ENCODE peak calls at places on chromosomes 7 and 10, in five cellular contexts. One of them, this sample, is unnamed.

GRCh38 chr10:76509501-76509900 is 1078.1 kb downstream of the LRMDA start:
- DNase-seq in GM12878: no peak
- DNase-seq in HepG2: no peak
- DNase-seq in HEK293T: no peak
- DNase-seq in H1: no peak
- DNase-seq in this sample: no peak

GRCh38 chr10:88168171-88169036 is 305.0 kb downstream of the PTEN start:
- DNase-seq in HEK293T: no peak
- DNase-seq in GM12878: no peak
- DNase-seq in HepG2: no peak
- DNase-seq in H1: no peak
- DNase-seq in this sample: no peak

GRCh38 chr10:91208645-91209044 is 11.8 kb upstream of the PCGF5 start:
- DNase-seq in HepG2: no peak
- DNase-seq in HEK293T: no peak
- DNase-seq in GM12878: no peak
- DNase-seq in H1: no peak
- DNase-seq in this sample: no peak

GRCh38 chr7:151426486-151426905 is 13.4 kb downstream of the CRYGN start:
- DNase-seq in GM12878: no peak
- DNase-seq in HEK293T: peak
- DNase-seq in H1: no peak
- DNase-seq in HepG2: no peak
- DNase-seq in this sample: no peak

GRCh38 chr10:78382776-78383175 is 349.1 kb downstream of the RPS24 start:
- DNase-seq in GM12878: no peak
- DNase-seq in HepG2: no peak
- DNase-seq in HEK293T: no peak
- DNase-seq in H1: no peak
- DNase-seq in this sample: no peak

GRCh38 chr7:22356855-22357310 is at the start of gene RAPGEF5:
- DNase-seq in HepG2: no peak
- DNase-seq in GM12878: no peak
- DNase-seq in H1: peak
- DNase-seq in HEK293T: peak
- DNase-seq in this sample: no peak

GRCh38 chr7:79361214-79361613 is 92.3 kb downstream of the MAGI2 start:
- DNase-seq in H1: no peak
- DNase-seq in HepG2: no peak
- DNase-seq in GM12878: no peak
- DNase-seq in HEK293T: no peak
- DNase-seq in this sample: no peak

GRCh38 chr10:110613341-110613995 is 30.7 kb upstream of the RBM20 start:
- DNase-seq in H1: no peak
- DNase-seq in HepG2: no peak
- DNase-seq in GM12878: peak
- DNase-seq in HEK293T: no peak
- DNase-seq in this sample: no peak

GRCh38 chr10:52729259-52730104 is 43.1 kb downstream of the MBL2 start:
- DNase-seq in GM12878: no peak
- DNase-seq in HEK293T: peak
- DNase-seq in HepG2: peak
- DNase-seq in H1: no peak
- DNase-seq in this sample: no peak

GRCh38 chr7:128459394-128459878 is 3.8 kb downstream of the HILPDA start:
- DNase-seq in GM12878: peak
- DNase-seq in HepG2: peak
- DNase-seq in H1: peak
- DNase-seq in HEK293T: peak
- DNase-seq in this sample: peak

GRCh38 chr7:100768784-100769183 is 35.4 kb downstream of the ZAN start:
- DNase-seq in HEK293T: no peak
- DNase-seq in H1: no peak
- DNase-seq in GM12878: no peak
- DNase-seq in HepG2: no peak
- DNase-seq in this sample: no peak

GRCh38 chr10:31490858-31491504 is 172.0 kb downstream of the ZEB1 start:
- DNase-seq in GM12878: peak
- DNase-seq in H1: peak
- DNase-seq in HepG2: peak
- DNase-seq in HEK293T: no peak
- DNase-seq in this sample: no peak

GRCh38 chr7:1848911-1849311 is 178.8 kb downstream of the ELFN1 start:
- DNase-seq in HEK293T: no peak
- DNase-seq in GM12878: no peak
- DNase-seq in HepG2: no peak
- DNase-seq in H1: no peak
- DNase-seq in this sample: no peak

GRCh38 chr10:97117372-97117771 is 68.4 kb downstream of the SLIT1 start:
- DNase-seq in HepG2: no peak
- DNase-seq in HEK293T: no peak
- DNase-seq in H1: no peak
- DNase-seq in GM12878: no peak
- DNase-seq in this sample: no peak

GRCh38 chr7:68470836-68471235 is 1127.4 kb upstream of the AUTS2 start:
- DNase-seq in H1: no peak
- DNase-seq in HEK293T: no peak
- DNase-seq in HepG2: no peak
- DNase-seq in GM12878: no peak
- DNase-seq in this sample: no peak

GRCh38 chr7:135620980-135621850 is 41.1 kb upstream of the STMP1 start:
- DNase-seq in H1: no peak
- DNase-seq in HEK293T: peak
- DNase-seq in HepG2: peak
- DNase-seq in GM12878: no peak
- DNase-seq in this sample: peak

GRCh38 chr10:24561453-24561852 is 162.2 kb downstream of the ARHGAP21 start:
- DNase-seq in HEK293T: no peak
- DNase-seq in H1: no peak
- DNase-seq in GM12878: no peak
- DNase-seq in HepG2: no peak
- DNase-seq in this sample: no peak
- TF ChIP-seq SUZ12 in HEK293T: no peak
- TF ChIP-seq SUZ12 in H1: no peak
- TF ChIP-seq SUZ12 in GM12878: no peak
- TF ChIP-seq SUZ12 in HepG2: no peak
- TF ChIP-seq SUZ12 in this sample: no peak

GRCh38 chr7:95425694-95426093 is 9.1 kb downstream of the PON2 start:
- DNase-seq in GM12878: no peak
- DNase-seq in H1: no peak
- DNase-seq in HepG2: no peak
- DNase-seq in HEK293T: no peak
- DNase-seq in this sample: no peak

GRCh38 chr7:95421847-95422444 is 12.9 kb downstream of the PON2 start:
- DNase-seq in H1: no peak
- DNase-seq in HepG2: peak
- DNase-seq in GM12878: no peak
- DNase-seq in HEK293T: no peak
- DNase-seq in this sample: no peak

GRCh38 chr7:95427123-95427522 is 7.7 kb downstream of the PON2 start:
- DNase-seq in GM12878: no peak
- DNase-seq in HepG2: no peak
- DNase-seq in H1: no peak
- DNase-seq in HEK293T: no peak
- DNase-seq in this sample: no peak

DNA sequence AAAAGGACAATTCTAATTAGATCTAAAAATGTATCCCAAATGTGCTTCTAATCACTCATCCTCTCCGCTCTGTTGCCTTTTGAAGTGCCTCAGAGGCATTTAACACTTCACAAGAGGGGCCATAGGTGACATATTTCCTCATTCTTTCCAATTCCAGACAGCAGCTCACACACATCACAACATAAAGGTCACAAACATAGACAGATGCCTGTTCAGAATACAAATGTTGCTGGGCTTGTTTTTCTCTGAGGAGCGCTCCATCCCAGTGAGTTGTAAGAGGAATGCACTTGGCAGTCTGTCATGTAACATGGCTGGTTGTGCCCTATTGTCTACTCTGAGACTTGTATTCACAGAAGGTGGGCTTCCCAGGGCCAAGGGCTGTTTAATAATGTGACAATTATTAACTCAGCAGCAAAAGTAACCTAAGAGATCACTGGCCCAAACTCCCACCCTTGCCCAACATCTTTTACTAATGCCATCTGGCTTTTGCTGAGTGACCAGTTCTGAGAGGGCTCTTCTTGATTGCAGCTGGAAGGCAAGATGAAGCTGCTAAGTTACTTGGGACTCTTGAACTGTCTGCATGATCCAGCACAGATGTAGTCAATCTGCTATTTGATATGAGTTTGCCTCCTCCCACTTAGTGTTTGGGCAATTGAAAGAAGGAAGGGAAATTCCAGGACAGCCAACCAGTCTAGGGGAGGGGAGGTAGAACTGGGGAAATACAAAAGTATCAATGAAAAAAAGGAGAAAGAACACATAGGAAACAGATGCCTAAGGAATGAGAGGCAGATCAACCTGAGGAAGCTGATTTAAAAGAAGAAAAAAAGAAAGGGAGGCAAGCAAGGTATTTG is 13.6 kb downstream of the PON2 start:
- DNase-seq in HepG2: no peak
- DNase-seq in HEK293T: no peak
- DNase-seq in GM12878: no peak
- DNase-seq in H1: no peak
- DNase-seq in this sample: no peak
- TF ChIP-seq SUZ12 in HepG2: no peak
- TF ChIP-seq SUZ12 in HEK293T: no peak
- TF ChIP-seq SUZ12 in GM12878: no peak
- TF ChIP-seq SUZ12 in H1: no peak
- TF ChIP-seq SUZ12 in this sample: no peak

GRCh38 chr7:27182285-27182827 is 2.7 kb downstream of the HOXA11 start:
- DNase-seq in H1: peak
- DNase-seq in GM12878: no peak
- DNase-seq in HEK293T: no peak
- DNase-seq in HepG2: no peak
- DNase-seq in this sample: no peak

GRCh38 chr7:27184342-27185012 is 555 bp downstream of the HOXA11 start:
- DNase-seq in GM12878: no peak
- DNase-seq in HepG2: no peak
- DNase-seq in H1: peak
- DNase-seq in HEK293T: no peak
- DNase-seq in this sample: no peak

GRCh38 chr7:27185013-27185707 is at the start of gene HOXA11:
- DNase-seq in HEK293T: peak
- DNase-seq in GM12878: no peak
- DNase-seq in HepG2: no peak
- DNase-seq in H1: peak
- DNase-seq in this sample: no peak

GRCh38 chr7:27182861-27183681 is 2.0 kb downstream of the HOXA11 start:
- DNase-seq in GM12878: no peak
- DNase-seq in H1: peak
- DNase-seq in HEK293T: no peak
- DNase-seq in HepG2: no peak
- DNase-seq in this sample: no peak

GRCh38 chr7:27183682-27184341 is 1.2 kb downstream of the HOXA11 start:
- DNase-seq in GM12878: no peak
- DNase-seq in HepG2: no peak
- DNase-seq in H1: peak
- DNase-seq in HEK293T: no peak
- DNase-seq in this sample: no peak
- TF ChIP-seq SUZ12 in GM12878: no peak
- TF ChIP-seq SUZ12 in HepG2: no peak
- TF ChIP-seq SUZ12 in H1: no peak
- TF ChIP-seq SUZ12 in HEK293T: no peak
- TF ChIP-seq SUZ12 in this sample: peak

GRCh38 chr10:128470302-128470962 is 344.2 kb upstream of the MKI67 start:
- DNase-seq in GM12878: no peak
- DNase-seq in H1: no peak
- DNase-seq in HepG2: no peak
- DNase-seq in HEK293T: no peak
- DNase-seq in this sample: no peak

GRCh38 chr10:128468462-128468861 is 342.2 kb upstream of the MKI67 start:
- DNase-seq in H1: no peak
- DNase-seq in HepG2: no peak
- DNase-seq in GM12878: no peak
- DNase-seq in HEK293T: no peak
- DNase-seq in this sample: no peak

GRCh38 chr10:128466831-128467371 is 340.7 kb upstream of the MKI67 start:
- DNase-seq in HEK293T: no peak
- DNase-seq in GM12878: no peak
- DNase-seq in HepG2: no peak
- DNase-seq in H1: no peak
- DNase-seq in this sample: no peak

GRCh38 chr10:128471151-128471550 is 344.9 kb upstream of the MKI67 start:
- DNase-seq in GM12878: no peak
- DNase-seq in HepG2: no peak
- DNase-seq in HEK293T: no peak
- DNase-seq in H1: no peak
- DNase-seq in this sample: no peak

DNA sequence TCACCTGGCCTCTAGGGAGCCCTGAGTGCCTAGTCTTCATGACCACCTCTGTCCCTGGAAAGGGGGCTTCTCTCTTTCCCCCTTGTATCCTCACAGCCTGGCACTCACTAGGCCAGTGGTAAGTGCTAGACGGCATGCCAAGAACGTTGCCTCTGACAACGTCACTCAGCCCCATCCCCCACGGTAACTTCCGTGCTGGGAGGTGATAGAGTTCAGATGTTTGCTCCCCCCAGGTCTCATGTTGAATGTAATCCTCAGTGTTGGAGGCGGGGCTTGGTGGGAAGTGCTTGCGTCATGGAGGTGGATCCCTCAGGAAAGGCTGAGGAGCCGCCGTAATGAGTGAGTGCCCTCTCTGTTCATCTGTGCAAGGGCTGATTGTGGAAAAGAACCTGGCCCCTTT is 343.3 kb upstream of the MKI67 start:
- DNase-seq in GM12878: no peak
- DNase-seq in HEK293T: no peak
- DNase-seq in H1: no peak
- DNase-seq in HepG2: no peak
- DNase-seq in this sample: no peak
- TF ChIP-seq SUZ12 in GM12878: no peak
- TF ChIP-seq SUZ12 in HEK293T: no peak
- TF ChIP-seq SUZ12 in H1: no peak
- TF ChIP-seq SUZ12 in HepG2: no peak
- TF ChIP-seq SUZ12 in this sample: no peak

This sample was measured in NT2/D1.